ENCODE peak calls at places on chromosomes 12 and 14, in six cellular contexts. F, I, J, V, D and G are unnamed samples.

GRCh38 chr14:69715725-69716482 is 51.0 kb upstream of the SRSF5 start:
- DNase-seq in F (peak), I (peak), J (peak), V (no peak), D (peak), G (peak)

GRCh38 chr14:54685286-54685845 is 118.4 kb downstream of the SAMD4A start:
- DNase-seq in F (peak), I (no peak), J (no peak), V (no peak), D (no peak), G (no peak)

GRCh38 chr14:20468773-20469241 is 399 bp upstream of the PNP start:
- DNase-seq in F (no peak), I (no peak), J (no peak), V (no peak), D (no peak), G (no peak)

GRCh38 chr14:72519543-72519942 is 374.4 kb downstream of the DPF3 start:
- DNase-seq in F (no peak), I (no peak), J (no peak), V (no peak), D (no peak), G (no peak)

GRCh38 chr14:37078131-37078530 is 94.3 kb downstream of the SLC25A21 start:
- DNase-seq in F (no peak), I (no peak), J (no peak), V (no peak), D (no peak), G (no peak)

GRCh38 chr14:101551729-101552595 is 9.3 kb upstream of the DIO3 start:
- DNase-seq in F (no peak), I (no peak), J (no peak), V (no peak), D (no peak), G (no peak)

GRCh38 chr12:109822951-109823411 is 10.2 kb downstream of the TRPV4 start:
- DNase-seq in F (peak), I (no peak), J (no peak), V (peak), D (peak), G (no peak)

GRCh38 chr12:124758266-124759200 is 105.1 kb downstream of the SCARB1 start:
- DNase-seq in F (no peak), I (no peak), J (peak), V (no peak), D (no peak), G (no peak)

GRCh38 chr12:56084958-56085543 is 5.1 kb downstream of the ERBB3 start:
- DNase-seq in F (peak), I (no peak), J (peak), V (peak), D (peak), G (no peak)

GRCh38 chr12:96223411-96224218 is 29.4 kb downstream of the ELK3 start:
- DNase-seq in F (no peak), I (no peak), J (no peak), V (no peak), D (no peak), G (peak)

GRCh38 chr12:108745641-108746040 is 14.3 kb upstream of the CORO1C start:
- DNase-seq in F (no peak), I (no peak), J (no peak), V (no peak), D (no peak), G (no peak)

GRCh38 chr14:90093942-90094595 is 32.3 kb downstream of the KCNK13 start:
- DNase-seq in F (no peak), I (no peak), J (no peak), V (peak), D (no peak), G (no peak)

GRCh38 chr14:37515761-37516160 is 79.3 kb downstream of the FOXA1 start:
- DNase-seq in F (no peak), I (no peak), J (no peak), V (no peak), D (no peak), G (no peak)

GRCh38 chr14:33979613-33980276 is 28.9 kb upstream of the EGLN3 start:
- DNase-seq in F (no peak), I (no peak), J (no peak), V (no peak), D (no peak), G (no peak)

GRCh38 chr12:118337194-118337838 is 35.4 kb downstream of the TAOK3 start:
- DNase-seq in F (no peak), I (no peak), J (peak), V (peak), D (no peak), G (no peak)

GRCh38 chr12:10867381-10867780 is 16.7 kb downstream of the PRH1 start:
- DNase-seq in F (peak), I (no peak), J (no peak), V (peak), D (no peak), G (no peak)

GRCh38 chr12:66044731-66045130 is 85.8 kb downstream of the LLPH start:
- DNase-seq in F (peak), I (no peak), J (no peak), V (peak), D (no peak), G (no peak)

GRCh38 chr12:79085106-79085682 is 220.6 kb downstream of the SYT1 start:
- DNase-seq in F (no peak), I (no peak), J (no peak), V (no peak), D (no peak), G (no peak)

GRCh38 chr14:22646570-22647254 is 2.6 kb upstream of the OR6J1 start:
- DNase-seq in F (peak), I (no peak), J (no peak), V (peak), D (no peak), G (no peak)

GRCh38 chr12:112270673-112271072 is 111.6 kb downstream of the HECTD4 start:
- DNase-seq in F (peak), I (no peak), J (no peak), V (no peak), D (no peak), G (no peak)

GRCh38 chr12:106644335-106645073 is 61.7 kb downstream of the RFX4 start:
- DNase-seq in F (no peak), I (no peak), J (no peak), V (no peak), D (no peak), G (no peak)

GRCh38 chr12:122996188-122996601 is 15.7 kb downstream of the ARL6IP4 start:
- DNase-seq in F (no peak), I (no peak), J (no peak), V (no peak), D (no peak), G (no peak)

GRCh38 chr12:50842637-50843493 is at the start of gene TMPRSS12:
- DNase-seq in F (peak), I (peak), J (no peak), V (no peak), D (no peak), G (no peak)

GRCh38 chr14:101705733-101706508 is 55.6 kb upstream of the PPP2R5C start:
- DNase-seq in F (no peak), I (peak), J (peak), V (peak), D (peak), G (no peak)

GRCh38 chr12:125330645-125331341 is 265.6 kb downstream of the AACS start:
- DNase-seq in F (no peak), I (peak), J (peak), V (peak), D (peak), G (peak)

GRCh38 chr12:132610051-132610759 is at the start of gene LRCOL1:
- DNase-seq in F (peak), I (no peak), J (peak), V (no peak), D (no peak), G (peak)
- H3K4me3 ChIP-seq in F (no peak), I (no peak), J (peak), V (no peak), D (no peak), G (peak)

DNA sequence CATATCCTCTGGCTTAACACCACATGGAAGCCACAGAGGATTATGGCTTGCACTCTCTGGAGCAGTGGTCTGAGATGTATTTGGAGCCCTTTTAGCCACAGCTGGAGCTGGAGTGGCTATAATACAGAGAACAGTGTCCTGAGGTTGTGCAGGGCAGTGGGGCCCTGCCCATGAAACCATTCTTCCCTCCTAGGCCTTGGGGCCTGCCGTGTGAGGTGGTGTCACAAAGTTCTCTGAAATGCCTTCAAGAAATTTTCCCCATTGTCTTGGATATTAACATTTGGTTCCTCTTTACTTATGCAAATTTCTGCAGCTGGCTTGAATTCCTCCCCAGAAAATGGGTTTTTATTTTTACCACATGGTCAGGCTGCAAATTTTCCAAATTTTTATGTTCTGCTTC is 79.3 kb downstream of the UNC79 start:
- DNase-seq in F (no peak), I (no peak), J (no peak), V (no peak), D (no peak), G (no peak)
- TF ChIP-seq CTCF in F (no peak), I (no peak), J (no peak), V (no peak), D (no peak), G (no peak)

GRCh38 chr12:5429741-5430557 is 2.0 kb upstream of the NTF3 start:
- DNase-seq in F (no peak), I (no peak), J (no peak), V (no peak), D (no peak), G (no peak)
- H3K4me3 ChIP-seq in F (no peak), I (peak), J (no peak), V (no peak), D (no peak), G (peak)

GRCh38 chr12:91991397-91992187 is 154.1 kb downstream of the BTG1 start:
- DNase-seq in F (peak), I (no peak), J (peak), V (peak), D (no peak), G (no peak)
- TF ChIP-seq CTCF in F (no peak), I (no peak), J (no peak), V (peak), D (no peak), G (no peak)